ENCODE peak calls at places on chromosomes 4 and X, in seven cellular contexts. Q, M, Y, S, W, P and V are unnamed samples.

GRCh38 chr4:28490669-28491068 is 1630.0 kb downstream of the STIM2 start:
- DNase-seq in W (no peak), S (no peak), Y (peak; percentile 52), Q (no peak), P (no peak), M (no peak), V (peak; percentile 8)

GRCh38 chr4:76216975-76217814 is 3.6 kb upstream of the SCARB2 start:
- DNase-seq in W (no peak), Q (no peak), Y (no peak), S (no peak), M (no peak), P (no peak), V (no peak)

GRCh38 chr4:13865871-13866669 is 238.5 kb upstream of the BOD1L1 start:
- DNase-seq in Q (peak; percentile 13), S (no peak), W (no peak), Y (peak; percentile 51), M (no peak), P (no peak), V (peak; percentile 5)

GRCh38 chr4:123559955-123560669 is 163.5 kb downstream of the SPRY1 start:
- DNase-seq in S (no peak), M (no peak), Y (peak; percentile 61), P (peak; percentile 55), Q (peak; percentile 37), W (no peak), V (no peak)

GRCh38 chrX:101539116-101539515 is 11.2 kb upstream of the ARMCX1 start:
- DNase-seq in M (no peak), S (no peak), Q (no peak), Y (no peak), P (no peak), W (no peak), V (no peak)

GRCh38 chr4:139606600-139607301 is 50.7 kb upstream of the SETD7 start:
- DNase-seq in Y (peak; percentile 70), M (no peak), W (no peak), P (no peak), Q (peak; percentile 70), S (no peak), V (peak; percentile 58)

GRCh38 chrX:115940888-115941332 is 229.6 kb upstream of the AGTR2 start:
- DNase-seq in P (peak; percentile 80), Q (peak; percentile 1), W (peak; percentile 68), Y (peak; percentile 45), M (peak; percentile 5), S (peak; percentile 62), V (peak; percentile 78)

GRCh38 chr4:93384211-93384610 is 444.3 kb upstream of the ATOH1 start:
- DNase-seq in W (no peak), P (no peak), M (no peak), Q (peak; percentile 5), S (no peak), Y (peak; percentile 67), V (no peak)

GRCh38 chrX:129678881-129679195 is 24.1 kb upstream of the APLN start:
- DNase-seq in W (no peak), Y (no peak), Q (no peak), S (no peak), P (no peak), M (no peak), V (no peak)
- H4K8ac ChIP-seq in W (no peak overlapping the region), Y (no peak overlapping the region), Q (no peak overlapping the region), S (no peak overlapping the region), P (no peak overlapping the region), M (no peak overlapping the region), V (no peak overlapping the region)

GRCh38 chr4:106083065-106083464 is 187.8 kb downstream of the NPNT start:
- DNase-seq in Q (no peak), Y (no peak), S (no peak), W (no peak), M (no peak), P (no peak), V (no peak)

GRCh38 chr4:106079616-106080015 is 184.3 kb downstream of the NPNT start:
- DNase-seq in Y (no peak), S (no peak), P (no peak), W (no peak), Q (no peak), M (no peak), V (no peak)

GRCh38 chr4:106080376-106080775 is 185.1 kb downstream of the NPNT start:
- DNase-seq in Y (peak; percentile 7), Q (no peak), P (no peak), M (no peak), S (no peak), W (no peak), V (no peak)
- H2BK5ac ChIP-seq in Y (no peak overlapping the region), Q (no peak overlapping the region), P (no peak overlapping the region), M (no peak overlapping the region), S (no peak overlapping the region), W (no peak overlapping the region), V (no peak overlapping the region)

GRCh38 chrX:13468096-13468495 is 101.3 kb upstream of the EGFL6 start:
- DNase-seq in P (no peak), M (no peak), W (no peak), Y (no peak), Q (no peak), S (no peak), V (no peak)
- H3K4me1 ChIP-seq in P (no peaks in the 10 kb centered on the region), M (peaks cover 4% of the 10 kb centered on the region), W (peaks cover 2% of the 10 kb centered on the region), Y (peaks cover 3% of the 10 kb centered on the region), Q (peaks cover 3% of the 10 kb centered on the region), S (no peaks in the 10 kb centered on the region), V (no peaks in the 10 kb centered on the region)

GRCh38 chrX:11138498-11139390 is 27.6 kb downstream of the HCCS start:
- DNase-seq in Y (no peak), S (no peak), W (no peak), Q (no peak), P (no peak), M (no peak), V (no peak)

GRCh38 chrX:11148401-11148800 is 37.3 kb downstream of the HCCS start:
- DNase-seq in Y (no peak), W (no peak), Q (no peak), P (no peak), S (no peak), M (no peak), V (no peak)

GRCh38 chrX:11146411-11146810 is 35.3 kb downstream of the HCCS start:
- DNase-seq in W (no peak), Q (no peak), Y (no peak), S (no peak), M (no peak), P (no peak), V (no peak)

DNA sequence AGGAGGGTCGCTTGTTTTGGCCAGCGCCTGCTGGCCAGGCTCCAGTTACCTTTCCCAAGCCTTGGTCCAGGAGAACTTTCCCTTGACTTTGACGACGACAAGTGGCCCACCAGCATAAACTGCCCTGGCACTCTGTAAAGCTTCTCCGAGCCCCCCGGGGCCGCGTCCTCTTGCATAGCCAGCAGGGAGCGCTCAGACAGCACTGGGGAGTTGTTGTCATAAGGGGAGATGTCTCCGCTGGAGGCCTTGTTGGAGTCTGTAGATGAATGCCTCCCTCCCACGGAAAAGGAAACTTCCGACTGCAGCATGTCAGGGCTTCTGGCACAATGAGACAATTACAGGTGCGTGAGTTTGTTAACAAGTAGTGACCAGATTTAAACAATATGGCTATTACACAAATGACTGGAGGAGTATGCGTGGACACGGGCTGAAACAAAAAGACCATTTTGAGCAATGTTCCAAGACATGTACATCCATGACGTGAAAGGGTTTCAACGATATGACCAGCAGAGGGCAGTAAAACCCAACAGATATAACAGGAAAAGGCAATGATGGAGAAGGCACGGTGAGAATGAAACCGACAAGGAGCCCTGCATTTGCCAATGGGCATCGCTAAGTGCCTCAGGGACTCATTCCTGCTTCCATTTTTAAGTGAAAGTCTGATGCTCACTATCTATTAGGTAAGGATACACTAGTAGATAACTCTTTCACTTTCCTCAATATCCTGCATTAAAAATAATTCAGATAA is 33.0 kb downstream of the HCCS start:
- DNase-seq in S (peak; percentile 51), W (peak; percentile 38), P (peak; percentile 85), M (peak; percentile 63), Y (peak; percentile 79), Q (peak; percentile 74), V (peak; percentile 65)
- H4K8ac ChIP-seq in S (no peak overlapping the region), W (no peak overlapping the region), P (no peak overlapping the region), M (no peak overlapping the region), Y (no peak overlapping the region), Q (no peak overlapping the region), V (no peak overlapping the region)

GRCh38 chr4:78527555-78527954 is 24.0 kb upstream of the ANXA3 start:
- DNase-seq in M (no peak), W (no peak), Q (no peak), P (no peak), S (no peak), Y (no peak), V (no peak)

GRCh38 chr4:78527103-78527502 is 24.5 kb upstream of the ANXA3 start:
- DNase-seq in M (no peak), W (no peak), Y (no peak), S (no peak), P (no peak), Q (no peak), V (no peak)

GRCh38 chr4:78524009-78524408 is 27.6 kb upstream of the ANXA3 start:
- DNase-seq in M (no peak), S (no peak), W (no peak), P (no peak), Y (no peak), Q (no peak), V (no peak)

GRCh38 chr4:78528327-78528726 is 23.2 kb upstream of the ANXA3 start:
- DNase-seq in P (no peak), W (no peak), Y (peak; percentile 73), Q (peak; percentile 24), M (no peak), S (no peak), V (no peak)

DNA sequence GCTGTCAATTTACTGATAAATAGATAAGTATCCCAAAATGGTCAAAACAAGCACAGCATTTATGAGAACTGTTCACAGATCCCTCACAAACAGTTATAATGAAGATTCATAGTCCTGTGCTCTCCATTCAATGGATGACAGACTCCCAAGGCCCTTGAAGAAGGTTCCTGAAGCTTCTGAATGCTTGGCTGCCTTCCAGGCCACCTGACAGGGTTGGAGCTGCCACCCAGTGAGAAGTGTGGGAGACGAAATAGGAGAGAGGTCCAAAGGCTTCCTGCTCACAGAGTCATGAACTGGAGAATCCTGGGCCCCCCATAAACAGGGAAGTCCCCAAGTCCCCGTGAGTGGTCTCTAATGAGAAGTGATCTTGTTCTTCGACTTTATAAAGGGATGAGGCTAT is 26.0 kb upstream of the ANXA3 start:
- DNase-seq in Y (no peak), Q (no peak), M (no peak), S (no peak), W (no peak), P (no peak), V (no peak)
- H2BK5ac ChIP-seq in Y (no peak overlapping the region), Q (no peak overlapping the region), M (no peak overlapping the region), S (no peak overlapping the region), W (no peak overlapping the region), P (no peak overlapping the region), V (no peak overlapping the region)

DNA sequence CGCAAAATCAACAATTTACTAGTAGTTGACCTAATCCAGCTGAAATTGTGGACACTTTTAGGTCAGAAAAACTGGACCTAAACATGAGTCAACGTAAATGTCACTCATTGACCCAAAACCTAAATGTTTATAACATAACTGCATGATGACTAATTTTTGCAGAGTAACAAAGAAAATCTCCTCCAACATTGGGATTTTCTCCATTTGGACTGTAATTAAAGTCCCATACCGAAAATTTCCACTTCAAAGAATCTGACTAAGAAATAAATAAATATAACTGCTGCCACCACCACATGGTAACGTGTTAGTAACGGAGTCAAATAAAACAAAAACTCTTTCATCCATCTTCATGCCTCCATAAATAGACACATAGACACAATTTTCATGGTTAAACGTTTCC is 1.9 kb downstream of the ADGRA3 start:
- DNase-seq in Q (peak; percentile 84), M (no peak), S (no peak), W (no peak), P (peak; percentile 37), Y (peak; percentile 91), V (no peak)
- H3K4me1 ChIP-seq in Q (peaks cover 2% of the 10 kb centered on the region), M (no peaks in the 10 kb centered on the region), S (peaks cover 6% of the 10 kb centered on the region), W (peaks cover 8% of the 10 kb centered on the region), P (peaks cover 5% of the 10 kb centered on the region), Y (peaks cover 7% of the 10 kb centered on the region), V (peaks cover 7% of the 10 kb centered on the region)